ENCODE peak calls at places on chromosomes 1 and 21, in four cellular contexts. Z, Q, A and C are unnamed samples.

GRCh38 chr1:98045211-98046030 is 124.6 kb upstream of the DPYD start:
- DNase-seq in Z (no peak), Q (peak; percentile 62), A (no peak), C (no peak)

GRCh38 chr1:227604446-227604845 is 41.1 kb downstream of the ZNF678 start:
- DNase-seq in Z (no peak), Q (no peak), A (no peak), C (no peak)

GRCh38 chr21:46567348-46567747 is 37.5 kb downstream of the S100B start:
- DNase-seq in Z (no peak), A (no peak), Q (no peak), C (no peak)

GRCh38 chr1:223411309-223411708 is 18.1 kb downstream of the CCDC185 start:
- DNase-seq in A (no peak), Z (no peak), Q (peak; percentile 88), C (no peak)

GRCh38 chr1:67429011-67429527 is 1.1 kb downstream of the SERBP1 start:
- DNase-seq in A (no peak), Q (no peak), Z (no peak), C (peak; percentile 41)

GRCh38 chr1:97137862-97138514 is 416.4 kb downstream of the PTBP2 start:
- DNase-seq in Z (no peak), A (peak; percentile 10), Q (peak; percentile 78), C (no peak)

GRCh38 chr21:46126321-46127238 is 28.7 kb downstream of the COL6A2 start:
- DNase-seq in A (peak; percentile 6), Z (peak; percentile 13), Q (no peak), C (no peak)

GRCh38 chr21:27275294-27275927 is 308.5 kb upstream of the ADAMTS5 start:
- DNase-seq in Q (peak; percentile 88), A (no peak), Z (no peak), C (no peak)

GRCh38 chr1:63903947-63904346 is 130.1 kb downstream of the ROR1 start:
- DNase-seq in Q (no peak), Z (no peak), A (no peak), C (no peak)

GRCh38 chr1:240000634-240001033 is 91.0 kb upstream of the FMN2 start:
- DNase-seq in Q (peak; percentile 82), Z (no peak), A (no peak), C (no peak)

GRCh38 chr1:101120868-101121267 is 95.3 kb upstream of the DPH5 start:
- DNase-seq in A (no peak), Q (peak; percentile 16), Z (no peak), C (no peak)

GRCh38 chr1:243455760-243456651 is 200.2 kb downstream of the SDCCAG8 start:
- DNase-seq in Z (no peak), Q (no peak), A (no peak), C (no peak)

DNA sequence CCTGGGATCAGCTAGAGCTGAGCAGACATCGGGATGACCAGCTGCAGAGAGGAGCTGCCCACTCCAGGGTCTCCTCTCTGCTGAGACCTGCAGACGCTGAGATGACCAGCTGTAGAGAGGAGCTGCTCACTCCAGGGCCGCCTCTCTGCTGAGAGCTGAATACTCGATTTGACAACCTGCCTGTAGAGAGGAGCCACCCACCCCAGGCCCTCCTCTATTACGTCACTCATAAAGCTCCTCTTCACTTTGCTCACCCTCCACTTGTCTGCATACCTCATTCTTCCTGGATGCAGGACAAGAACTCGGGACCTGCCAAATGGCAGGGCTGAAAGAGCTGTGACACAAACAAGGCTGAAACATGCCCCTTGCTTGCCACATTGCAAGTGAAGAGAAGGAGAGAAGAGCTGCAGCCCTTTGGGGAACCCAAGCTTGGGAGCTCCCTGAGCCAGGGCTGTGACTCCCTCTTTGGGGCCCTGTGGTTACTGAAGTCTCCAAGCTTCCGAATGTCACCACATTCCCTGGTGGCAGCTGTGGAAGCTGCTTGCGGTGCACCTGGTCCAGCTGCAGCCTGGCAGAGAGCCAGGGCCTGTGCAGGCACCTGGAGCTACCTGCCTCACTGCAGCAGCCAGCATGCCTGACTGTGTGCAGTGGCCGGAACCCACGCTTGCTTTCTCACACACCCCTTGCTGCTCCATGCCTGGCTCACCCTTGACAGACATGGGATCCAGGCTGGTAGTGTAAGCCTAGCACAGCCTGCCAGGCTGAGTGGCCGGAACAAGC is 59.6 kb downstream of the CC2D1B start:
- DNase-seq in A (no peak), Z (no peak), Q (no peak), C (no peak)
- H3K27ac ChIP-seq in A (no peak overlapping the region), Z (no peak overlapping the region), Q (no peak overlapping the region), C (no peak overlapping the region)

DNA sequence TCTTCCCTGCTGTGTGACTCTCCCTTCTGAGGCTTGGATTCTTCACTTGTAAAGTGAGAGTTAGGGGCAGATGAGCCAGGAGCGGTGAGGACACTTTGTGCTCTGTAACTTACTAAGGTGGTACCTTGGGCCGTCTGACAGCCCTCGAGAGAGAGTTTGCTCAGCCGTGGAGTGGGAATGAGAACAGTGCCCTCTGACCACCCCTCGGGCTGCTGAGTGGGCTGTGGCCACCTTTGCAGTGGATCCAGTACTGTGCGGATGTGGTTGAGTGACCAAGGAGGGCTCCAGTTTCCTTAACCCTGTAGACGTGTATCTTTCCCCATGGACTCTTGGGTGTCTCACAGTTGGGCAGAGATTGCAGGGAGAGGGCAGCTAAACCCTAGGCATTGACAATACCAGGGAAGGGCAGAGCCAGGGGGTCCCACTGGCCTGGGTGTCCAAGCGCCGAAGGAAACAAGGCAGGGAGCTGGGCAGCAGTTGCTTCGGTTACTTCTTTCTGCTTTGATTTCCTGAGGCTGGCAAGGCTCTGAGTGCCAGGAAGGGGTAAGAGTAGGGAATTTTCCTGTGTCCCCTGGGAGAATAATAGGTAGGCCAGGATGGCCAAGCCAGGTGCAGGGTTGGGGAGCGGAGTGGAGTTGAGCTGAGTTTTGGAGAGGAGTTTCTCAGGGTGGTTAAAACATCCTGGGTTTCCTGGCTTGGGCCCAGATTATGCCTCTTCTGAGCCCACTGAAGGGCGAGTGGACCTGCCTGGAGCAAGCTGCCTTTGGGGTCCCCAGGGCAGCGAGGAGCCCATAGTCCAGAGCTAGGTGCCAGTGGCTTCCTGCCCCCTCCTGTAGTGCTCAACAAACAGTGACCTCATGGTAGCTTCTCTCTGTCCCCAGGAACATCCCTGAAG is 27.6 kb downstream of the HMGCS2 start:
- DNase-seq in A (no peak), Z (no peak), Q (no peak), C (no peak)
- H3K36me3 ChIP-seq in A (no peaks in the 10 kb centered on the region), Z (no peaks in the 10 kb centered on the region), Q (peaks cover 65% of the 10 kb centered on the region), C (no peaks in the 10 kb centered on the region)

GRCh38 chr1:12407050-12407961 is 177.5 kb downstream of the VPS13D start:
- DNase-seq in A (no peak), Q (peak; percentile 84), Z (no peak), C (no peak)

GRCh38 chr1:12408662-12409061 is 178.8 kb downstream of the VPS13D start:
- DNase-seq in Z (no peak), Q (no peak), A (no peak), C (no peak)

GRCh38 chr1:12406218-12407021 is 176.6 kb downstream of the VPS13D start:
- DNase-seq in Q (peak; percentile 28), A (no peak), Z (no peak), C (no peak)

GRCh38 chr1:12409676-12410075 is 179.8 kb downstream of the VPS13D start:
- DNase-seq in Q (no peak), A (peak; percentile 74), Z (no peak), C (no peak)

DNA sequence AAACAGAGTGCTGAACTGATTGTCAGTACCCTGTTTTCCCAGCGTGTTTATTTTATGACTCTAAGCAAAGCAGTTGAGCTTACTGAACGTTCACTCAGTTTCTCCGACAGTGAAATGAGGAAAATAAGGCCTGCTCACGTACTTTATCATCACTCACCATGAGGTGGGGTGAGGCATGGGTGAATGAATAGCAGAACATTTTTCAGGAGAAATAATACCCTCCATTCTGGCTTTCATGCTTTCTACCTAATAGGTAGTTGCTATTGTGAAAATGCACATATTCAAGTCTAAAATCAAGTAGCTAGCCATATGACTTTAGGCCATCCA is 178.1 kb downstream of the VPS13D start:
- DNase-seq in A (no peak), Z (no peak), Q (no peak), C (no peak)
- H3K27ac ChIP-seq in A (peak overlapping the region; percentile 42), Z (peak overlapping the region; percentile 66), Q (peak overlapping the region; percentile 61), C (no peak overlapping the region)

GRCh38 chr1:11126544-11126943 is 26.9 kb upstream of the EXOSC10 start:
- DNase-seq in A (no peak), Q (no peak), Z (no peak), C (no peak)

GRCh38 chr1:11124965-11125364 is 25.3 kb upstream of the EXOSC10 start:
- DNase-seq in Z (no peak), A (no peak), Q (no peak), C (no peak)

GRCh38 chr1:11129649-11130048 is 30.0 kb upstream of the EXOSC10 start:
- DNase-seq in Q (no peak), A (no peak), Z (no peak), C (no peak)

GRCh38 chr1:11130406-11130805 is 30.7 kb upstream of the EXOSC10 start:
- DNase-seq in Q (no peak), Z (no peak), A (no peak), C (no peak)

DNA sequence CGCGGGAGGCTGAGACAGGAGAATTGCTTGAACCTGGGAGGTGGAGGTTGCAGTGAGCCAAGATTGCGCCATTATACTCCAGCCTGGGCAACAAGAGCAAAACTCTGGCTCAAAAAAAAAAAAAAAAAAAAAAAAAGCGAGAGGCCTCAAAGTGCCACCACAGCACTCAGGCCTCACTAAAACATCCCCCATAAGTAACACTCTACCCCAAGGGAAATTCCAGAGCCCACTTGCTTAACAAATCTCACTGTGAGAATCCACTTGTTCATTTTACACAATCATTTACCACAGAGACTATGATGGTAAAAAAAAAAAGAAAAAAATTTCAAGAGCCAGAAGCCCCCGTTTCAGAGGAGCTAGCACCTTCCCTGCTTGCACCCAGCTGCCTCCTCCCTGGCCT is 26.3 kb upstream of the EXOSC10 start:
- DNase-seq in A (no peak), Z (no peak), Q (no peak), C (no peak)
- H3K36me3 ChIP-seq in A (peaks cover 2% of the 10 kb centered on the region), Z (peaks cover 15% of the 10 kb centered on the region), Q (peaks cover 68% of the 10 kb centered on the region), C (peaks cover 64% of the 10 kb centered on the region)

GRCh38 chr21:44931501-44932365 is 8.1 kb upstream of the SLX9 start:
- DNase-seq in Q (no peak), A (no peak), Z (peak; percentile 17), C (no peak)
- H3K27ac ChIP-seq in Q (no peak overlapping the region), A (peak overlapping the region; percentile 45), Z (no peak overlapping the region), C (peak overlapping the region; percentile 38)

DNA sequence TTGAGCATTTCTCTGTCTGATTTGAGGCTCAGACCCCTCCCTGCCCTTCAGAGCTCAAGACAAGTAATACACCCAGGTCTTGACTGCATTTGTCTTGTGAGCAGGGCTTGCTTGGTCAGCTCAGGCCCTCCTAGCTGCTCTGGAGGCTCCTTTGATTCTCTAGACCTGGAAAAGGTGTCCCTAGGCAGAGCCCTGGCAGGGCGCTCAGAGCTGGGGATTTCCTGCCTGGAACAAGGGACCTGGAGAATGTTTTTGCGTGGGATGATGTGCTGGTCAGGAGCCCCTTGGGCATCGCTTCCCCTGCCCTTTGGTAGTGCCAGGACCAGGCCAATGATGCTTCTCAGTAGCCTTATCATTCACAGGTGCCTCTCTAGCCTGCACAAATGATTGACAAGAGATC is 4.9 kb upstream of the CCDC28B start:
- DNase-seq in Z (no peak), Q (no peak), A (no peak), C (no peak)
- H3K36me3 ChIP-seq in Z (peaks cover 26% of the 10 kb centered on the region), Q (peaks cover 75% of the 10 kb centered on the region), A (no peaks in the 10 kb centered on the region), C (peaks cover 39% of the 10 kb centered on the region)

GRCh38 chr1:9643351-9644256 is 7.9 kb upstream of the PIK3CD start:
- DNase-seq in Q (no peak), Z (no peak), A (no peak), C (no peak)
- H3K27ac ChIP-seq in Q (no peak overlapping the region), Z (no peak overlapping the region), A (no peak overlapping the region), C (no peak overlapping the region)

GRCh38 chr21:31684918-31685317 is 25.4 kb downstream of the SOD1 start:
- DNase-seq in Z (no peak), A (no peak), Q (no peak), C (no peak)
- H3K36me3 ChIP-seq in Z (peaks cover 10% of the 10 kb centered on the region), A (no peaks in the 10 kb centered on the region), Q (peaks cover 41% of the 10 kb centered on the region), C (peaks cover 28% of the 10 kb centered on the region)